ENCODE peak calls at places on chromosomes 11 and 22, in ten cellular contexts. V, S, E, G, Y, A, W, B, K and Z are unnamed samples. For H3K4me1, the result is how much of the 10 kb centered on the place peaks cover.

GRCh38 chr22:40618400-40618799 is 18.1 kb downstream of the MRTFA start:
- DNase-seq in V (no peak), S (no peak), E (no peak), G (no peak), Y (no peak), A (no peak), W (no peak), B (no peak), K (no peak), Z (no peak)

GRCh38 chr11:69217276-69218105 is 61.8 kb downstream of the SMIM38 start:
- DNase-seq in V (no peak), S (no peak), E (no peak), G (no peak), Y (peak), A (no peak), W (peak), B (no peak), K (peak), Z (no peak)

GRCh38 chr22:26535499-26535898 is 23.2 kb upstream of the TFIP11 start:
- DNase-seq in V (no peak), S (no peak), E (no peak), G (no peak), Y (no peak), A (no peak), W (no peak), B (peak), K (no peak), Z (no peak)

GRCh38 chr11:124538019-124538418 is 5.4 kb downstream of the OR8B12 start:
- DNase-seq in V (no peak), S (no peak), E (peak), G (no peak), Y (no peak), A (no peak), W (no peak), B (no peak), K (no peak), Z (no peak)

GRCh38 chr22:39472570-39473556 is 16.1 kb downstream of the MGAT3 start:
- DNase-seq in V (no peak), S (no peak), E (no peak), G (no peak), Y (no peak), A (no peak), W (no peak), B (peak), K (peak), Z (no peak)

GRCh38 chr11:120068114-120068573 is 69.8 kb downstream of the TRIM29 start:
- DNase-seq in V (peak), S (no peak), E (peak), G (no peak), Y (peak), A (no peak), W (no peak), B (no peak), K (no peak), Z (peak)

GRCh38 chr11:128367573-128367972 is 219.8 kb downstream of the ETS1 start:
- DNase-seq in V (no peak), S (peak), E (no peak), G (no peak), Y (no peak), A (no peak), W (no peak), B (peak), K (no peak), Z (no peak)

GRCh38 chr11:19963697-19964340 is 196.5 kb downstream of the DBX1 start:
- DNase-seq in V (no peak), S (no peak), E (no peak), G (no peak), Y (no peak), A (no peak), W (no peak), B (no peak), K (no peak), Z (no peak)

GRCh38 chr11:2779499-2779980 is 79.7 kb upstream of the KCNQ1OT1 start:
- DNase-seq in V (no peak), S (no peak), E (no peak), G (no peak), Y (peak), A (no peak), W (no peak), B (no peak), K (no peak), Z (peak)

GRCh38 chr22:40426671-40427070 is 56.3 kb downstream of the SGSM3 start:
- DNase-seq in V (no peak), S (no peak), E (no peak), G (no peak), Y (no peak), A (no peak), W (no peak), B (no peak), K (no peak), Z (no peak)

GRCh38 chr22:29031236-29031982 is 30.2 kb downstream of the C22orf31 start:
- DNase-seq in V (peak), S (no peak), E (peak), G (peak), Y (peak), A (peak), W (peak), B (no peak), K (no peak), Z (peak)

GRCh38 chr11:65111537-65112225 is at the start of gene TM7SF2:
- DNase-seq in V (peak), S (peak), E (peak), G (peak), Y (peak), A (peak), W (peak), B (peak), K (peak), Z (peak)

GRCh38 chr22:50473088-50473487 is 1.7 kb downstream of the SBF1 start:
- DNase-seq in V (peak), S (peak), E (no peak), G (no peak), Y (peak), A (no peak), W (no peak), B (peak), K (no peak), Z (no peak)

GRCh38 chr22:37303821-37304274 is 21.5 kb downstream of the CYTH4 start:
- DNase-seq in V (peak), S (no peak), E (peak), G (peak), Y (no peak), A (no peak), W (no peak), B (no peak), K (no peak), Z (peak)

GRCh38 chr22:38756631-38757463 is 1.0 kb upstream of the SUN2 start:
- DNase-seq in V (no peak), S (no peak), E (no peak), G (no peak), Y (no peak), A (no peak), W (no peak), B (peak), K (no peak), Z (no peak)

GRCh38 chr11:117720061-117720511 is 76.9 kb downstream of the DSCAML1 start:
- DNase-seq in V (no peak), S (no peak), E (no peak), G (no peak), Y (peak), A (peak), W (no peak), B (no peak), K (no peak), Z (no peak)

GRCh38 chr11:45857834-45858492 is 10.7 kb downstream of the CRY2 start:
- DNase-seq in V (no peak), S (no peak), E (peak), G (no peak), Y (no peak), A (no peak), W (no peak), B (no peak), K (no peak), Z (no peak)
- H3K4me3 ChIP-seq in V (no peak), S (no peak), E (no peak), G (no peak), Y (no peak), A (no peak), W (no peak), B (no peak), K (no peak), Z (no peak)

DNA sequence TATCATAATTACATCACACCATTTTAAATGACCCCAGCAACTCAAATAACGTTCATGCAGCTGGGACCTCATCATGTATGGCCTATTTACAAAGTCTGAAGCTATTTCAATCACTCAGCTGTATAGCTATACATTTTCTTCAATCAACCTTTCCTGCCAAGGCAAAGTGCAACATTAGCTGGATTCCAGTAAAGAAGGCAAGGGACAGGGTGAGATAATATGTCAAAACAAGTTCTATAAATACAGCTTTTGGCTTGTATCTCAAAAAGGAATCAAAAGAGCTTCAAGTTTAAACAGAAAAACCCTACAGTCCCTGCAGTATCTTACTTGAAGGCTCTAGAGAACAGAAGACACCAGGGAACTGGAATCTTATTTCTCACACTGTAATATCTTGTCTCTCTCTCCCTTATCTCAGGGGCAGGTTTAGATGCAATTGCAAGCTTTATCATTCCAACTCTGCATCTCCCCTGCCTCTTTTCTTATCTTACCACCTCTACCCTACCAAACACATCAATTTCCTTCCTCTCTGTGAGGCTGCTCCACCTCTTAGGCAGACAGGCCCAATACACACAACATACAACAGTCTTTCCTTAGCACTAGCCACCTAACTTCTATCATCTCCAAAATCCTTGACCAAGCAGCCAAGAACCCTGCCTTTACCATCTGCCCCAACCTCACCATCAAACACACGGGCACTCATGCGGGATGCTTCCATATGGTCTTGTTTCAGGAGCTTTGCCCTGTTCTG is 34.5 kb downstream of the CELF1 start:
- DNase-seq in V (no peak), S (no peak), E (no peak), G (no peak), Y (no peak), A (no peak), W (no peak), B (no peak), K (no peak), Z (no peak)
- H3K4me1 ChIP-seq in V (under half), S (under half), E (under half), G (half or more), Y (under half), A (under half), W (under half), B (under half), K (under half), Z (under half)

GRCh38 chr11:121930004-121930965 is 185.7 kb downstream of the BLID start:
- DNase-seq in V (no peak), S (no peak), E (no peak), G (no peak), Y (no peak), A (no peak), W (no peak), B (no peak), K (no peak), Z (no peak)

GRCh38 chr11:121927789-121928188 is 188.2 kb downstream of the BLID start:
- DNase-seq in V (no peak), S (no peak), E (no peak), G (no peak), Y (no peak), A (no peak), W (peak), B (no peak), K (no peak), Z (no peak)

GRCh38 chr11:121927359-121927758 is 188.7 kb downstream of the BLID start:
- DNase-seq in V (no peak), S (no peak), E (no peak), G (no peak), Y (peak), A (no peak), W (no peak), B (no peak), K (no peak), Z (no peak)

GRCh38 chr11:121929581-121929980 is 186.4 kb downstream of the BLID start:
- DNase-seq in V (peak), S (no peak), E (no peak), G (no peak), Y (peak), A (peak), W (peak), B (no peak), K (no peak), Z (peak)

GRCh38 chr11:121928597-121929580 is 187.1 kb downstream of the BLID start:
- DNase-seq in V (no peak), S (no peak), E (no peak), G (no peak), Y (peak), A (peak), W (no peak), B (no peak), K (no peak), Z (no peak)
- H3K4me3 ChIP-seq in V (peak), S (no peak), E (no peak), G (peak), Y (peak), A (no peak), W (no peak), B (no peak), K (no peak), Z (peak)

DNA sequence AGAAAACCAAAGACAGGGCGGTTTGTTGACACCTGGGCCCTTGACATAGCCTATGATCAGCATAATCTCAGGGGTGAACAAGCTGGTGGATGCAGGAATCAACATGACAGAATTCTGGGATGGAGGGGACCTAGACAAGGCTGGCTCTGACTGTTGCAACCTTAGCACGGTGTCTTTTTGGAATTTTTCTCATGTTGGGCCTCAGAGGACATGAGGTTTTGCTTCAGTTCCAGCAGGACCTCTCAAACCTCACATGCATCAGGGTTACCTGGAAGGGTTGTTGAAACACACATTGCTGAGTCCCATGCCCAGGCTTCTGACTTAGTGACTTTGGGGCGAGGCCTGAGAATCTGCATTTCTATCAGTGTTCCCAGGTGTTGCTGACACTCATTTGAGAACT is 345.6 kb upstream of the B3GAT1 start:
- DNase-seq in V (no peak), S (no peak), E (no peak), G (no peak), Y (peak), A (no peak), W (no peak), B (no peak), K (no peak), Z (no peak)
- H3K4me1 ChIP-seq in V (under half), S (under half), E (under half), G (under half), Y (under half), A (under half), W (under half), B (under half), K (under half), Z (under half)